ENCODE peak calls at places on chromosomes 1 and 21, in eight cellular contexts. One of them, this sample, is unnamed.

GRCh38 chr21:42258150-42258884 is 39.4 kb downstream of the ABCG1 start:
- DNase-seq in pancreas: peak; percentile 53
- DNase-seq in spleen: peak; percentile 93
- DNase-seq in lower lobe of right lung: peak; percentile 84
- DNase-seq in A549: peak; percentile 38
- DNase-seq in thoracic aorta: no peak
- DNase-seq in adrenal gland: peak; percentile 66
- DNase-seq in astrocyte: no peak
- DNase-seq in this sample: no peak

GRCh38 chr1:85224734-85225623 is 24.2 kb upstream of the SYDE2 start:
- DNase-seq in pancreas: peak; percentile 87
- DNase-seq in spleen: no peak
- DNase-seq in lower lobe of right lung: peak; percentile 61
- DNase-seq in A549: no peak
- DNase-seq in thoracic aorta: no peak
- DNase-seq in adrenal gland: no peak
- DNase-seq in astrocyte: no peak
- DNase-seq in this sample: no peak

GRCh38 chr1:154182342-154183044 is 9.4 kb downstream of the TPM3 start:
- DNase-seq in pancreas: peak; percentile 54
- DNase-seq in spleen: peak; percentile 96
- DNase-seq in lower lobe of right lung: peak; percentile 92
- DNase-seq in A549: peak; percentile 78
- DNase-seq in thoracic aorta: peak; percentile 36
- DNase-seq in adrenal gland: peak; percentile 87
- DNase-seq in astrocyte: peak; percentile 81
- DNase-seq in this sample: no peak

GRCh38 chr1:68328485-68328884 is 96.2 kb upstream of the WLS start:
- DNase-seq in pancreas: no peak
- DNase-seq in spleen: no peak
- DNase-seq in lower lobe of right lung: no peak
- DNase-seq in A549: no peak
- DNase-seq in thoracic aorta: no peak
- DNase-seq in adrenal gland: no peak
- DNase-seq in astrocyte: peak; percentile 53
- DNase-seq in this sample: no peak

GRCh38 chr1:61050541-61051454 is 31.6 kb upstream of the NFIA start:
- DNase-seq in pancreas: peak; percentile 49
- DNase-seq in spleen: peak; percentile 86
- DNase-seq in lower lobe of right lung: peak; percentile 69
- DNase-seq in A549: no peak
- DNase-seq in thoracic aorta: no peak
- DNase-seq in adrenal gland: peak; percentile 57
- DNase-seq in astrocyte: no peak
- DNase-seq in this sample: no peak

GRCh38 chr1:59138402-59138801 is 158.5 kb upstream of the FGGY start:
- DNase-seq in pancreas: no peak
- DNase-seq in spleen: no peak
- DNase-seq in lower lobe of right lung: no peak
- DNase-seq in A549: no peak
- DNase-seq in thoracic aorta: no peak
- DNase-seq in adrenal gland: no peak
- DNase-seq in astrocyte: no peak
- DNase-seq in this sample: no peak

GRCh38 chr1:68490046-68490651 is 6.7 kb downstream of the DEPDC1 start:
- DNase-seq in pancreas: no peak
- DNase-seq in spleen: no peak
- DNase-seq in lower lobe of right lung: no peak
- DNase-seq in A549: no peak
- DNase-seq in thoracic aorta: no peak
- DNase-seq in adrenal gland: no peak
- DNase-seq in astrocyte: no peak
- DNase-seq in this sample: no peak

GRCh38 chr21:42565206-42565810 is 51.7 kb downstream of the SLC37A1 start:
- DNase-seq in pancreas: no peak
- DNase-seq in spleen: peak; percentile 60
- DNase-seq in lower lobe of right lung: peak; percentile 41
- DNase-seq in A549: no peak
- DNase-seq in thoracic aorta: no peak
- DNase-seq in adrenal gland: no peak
- DNase-seq in astrocyte: no peak
- DNase-seq in this sample: no peak

GRCh38 chr1:22712502-22713271 is 2.0 kb downstream of the EPHB2 start:
- DNase-seq in pancreas: no peak
- DNase-seq in spleen: no peak
- DNase-seq in lower lobe of right lung: no peak
- DNase-seq in A549: no peak
- DNase-seq in thoracic aorta: no peak
- DNase-seq in adrenal gland: no peak
- DNase-seq in astrocyte: peak; percentile 34
- DNase-seq in this sample: no peak

GRCh38 chr1:54297596-54298283 is 97.8 kb downstream of the MRPL37 start:
- DNase-seq in pancreas: no peak
- DNase-seq in spleen: no peak
- DNase-seq in lower lobe of right lung: no peak
- DNase-seq in A549: no peak
- DNase-seq in thoracic aorta: no peak
- DNase-seq in adrenal gland: no peak
- DNase-seq in astrocyte: no peak
- DNase-seq in this sample: no peak

GRCh38 chr1:161175771-161176453 is 1.4 kb downstream of the B4GALT3 start:
- DNase-seq in pancreas: no peak
- DNase-seq in spleen: peak; percentile 76
- DNase-seq in lower lobe of right lung: no peak
- DNase-seq in A549: no peak
- DNase-seq in thoracic aorta: no peak
- DNase-seq in adrenal gland: no peak
- DNase-seq in astrocyte: no peak
- DNase-seq in this sample: no peak

GRCh38 chr1:7121622-7121988 is 336.4 kb downstream of the CAMTA1 start:
- DNase-seq in pancreas: peak; percentile 63
- DNase-seq in spleen: no peak
- DNase-seq in lower lobe of right lung: no peak
- DNase-seq in A549: no peak
- DNase-seq in thoracic aorta: peak; percentile 13
- DNase-seq in adrenal gland: peak; percentile 46
- DNase-seq in astrocyte: no peak
- DNase-seq in this sample: no peak

GRCh38 chr21:42663860-42664535 is 10.6 kb downstream of the PDE9A start:
- DNase-seq in pancreas: no peak
- DNase-seq in spleen: no peak
- DNase-seq in lower lobe of right lung: no peak
- DNase-seq in A549: no peak
- DNase-seq in thoracic aorta: no peak
- DNase-seq in adrenal gland: peak; percentile 43
- DNase-seq in astrocyte: no peak
- DNase-seq in this sample: no peak

GRCh38 chr1:222106369-222106768 is 364.5 kb upstream of the DUSP10 start:
- DNase-seq in pancreas: no peak
- DNase-seq in spleen: no peak
- DNase-seq in lower lobe of right lung: no peak
- DNase-seq in A549: no peak
- DNase-seq in thoracic aorta: no peak
- DNase-seq in adrenal gland: no peak
- DNase-seq in astrocyte: no peak
- DNase-seq in this sample: no peak

GRCh38 chr1:156508205-156508954 is 7.8 kb upstream of the MEF2D start:
- DNase-seq in pancreas: no peak
- DNase-seq in spleen: no peak
- DNase-seq in lower lobe of right lung: peak; percentile 85
- DNase-seq in A549: no peak
- DNase-seq in thoracic aorta: peak; percentile 59
- DNase-seq in adrenal gland: peak; percentile 54
- DNase-seq in astrocyte: peak; percentile 66
- DNase-seq in this sample: no peak

GRCh38 chr21:36849461-36849860 is 117.0 kb downstream of the HLCS start:
- DNase-seq in pancreas: no peak
- DNase-seq in spleen: no peak
- DNase-seq in lower lobe of right lung: no peak
- DNase-seq in A549: no peak
- DNase-seq in thoracic aorta: no peak
- DNase-seq in adrenal gland: no peak
- DNase-seq in astrocyte: no peak
- DNase-seq in this sample: no peak

GRCh38 chr1:203537806-203538464 is 44.0 kb downstream of the OPTC start:
- DNase-seq in pancreas: peak; percentile 74
- DNase-seq in spleen: no peak
- DNase-seq in lower lobe of right lung: peak; percentile 64
- DNase-seq in A549: peak; percentile 61
- DNase-seq in thoracic aorta: no peak
- DNase-seq in adrenal gland: no peak
- DNase-seq in astrocyte: peak; percentile 67
- DNase-seq in this sample: no peak

DNA sequence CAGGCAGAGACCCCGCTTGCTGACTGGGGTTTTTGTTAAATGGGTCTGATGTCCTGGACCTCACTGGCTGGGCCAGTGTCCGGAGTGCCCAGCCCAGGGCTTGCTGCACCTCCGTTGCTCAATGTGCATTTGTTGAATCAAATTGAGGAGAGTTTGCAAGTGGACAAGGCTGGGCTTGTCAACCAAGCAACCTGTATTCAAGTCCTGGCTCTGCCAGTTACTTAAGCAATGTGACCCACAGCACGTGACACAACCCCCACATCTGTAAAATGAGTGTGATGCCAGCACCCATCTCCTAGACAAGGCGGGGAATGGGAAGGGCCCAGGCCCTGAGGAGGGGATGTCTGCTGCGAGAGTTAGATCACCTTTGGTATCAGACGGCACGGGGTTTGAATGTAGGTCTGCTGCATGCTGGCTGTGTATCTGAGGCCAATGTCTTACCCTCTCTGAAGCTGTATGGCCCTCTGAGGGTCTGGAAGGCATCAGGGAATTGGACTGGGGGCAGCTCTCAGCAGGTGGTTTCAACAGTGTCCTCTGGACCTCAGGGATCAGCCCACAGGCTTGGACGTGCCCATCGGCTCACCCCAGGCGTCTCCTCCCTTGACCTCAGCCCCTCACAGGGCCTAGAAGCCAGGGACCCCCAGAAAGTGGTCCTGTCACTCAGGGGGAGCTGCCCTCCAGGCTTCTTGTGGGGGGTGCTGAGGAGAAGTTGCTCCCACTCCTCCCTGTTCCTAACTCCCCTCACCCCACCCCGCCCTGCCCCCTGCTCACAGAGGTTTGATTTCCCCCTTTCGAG is 51.0 kb upstream of the RUNX3 start:
- DNase-seq in pancreas: no peak
- DNase-seq in spleen: peak; percentile 68
- DNase-seq in lower lobe of right lung: no peak
- DNase-seq in A549: no peak
- DNase-seq in thoracic aorta: no peak
- DNase-seq in adrenal gland: no peak
- DNase-seq in astrocyte: no peak
- DNase-seq in this sample: no peak
- H3K27ac ChIP-seq in pancreas: no peak overlapping the region
- H3K27ac ChIP-seq in spleen: no peak overlapping the region
- H3K27ac ChIP-seq in lower lobe of right lung: no peak overlapping the region
- H3K27ac ChIP-seq in A549: no peak overlapping the region
- H3K27ac ChIP-seq in thoracic aorta: no peak overlapping the region
- H3K27ac ChIP-seq in adrenal gland: no peak overlapping the region
- H3K27ac ChIP-seq in astrocyte: no peak overlapping the region
- H3K27ac ChIP-seq in this sample: no peak overlapping the region

GRCh38 chr1:11738783-11739182 is 2.8 kb downstream of the AGTRAP start:
- DNase-seq in pancreas: no peak
- DNase-seq in spleen: peak; percentile 73
- DNase-seq in lower lobe of right lung: no peak
- DNase-seq in A549: no peak
- DNase-seq in thoracic aorta: no peak
- DNase-seq in adrenal gland: no peak
- DNase-seq in astrocyte: no peak
- DNase-seq in this sample: no peak

GRCh38 chr1:11741482-11741881 is 5.5 kb downstream of the AGTRAP start:
- DNase-seq in pancreas: no peak
- DNase-seq in spleen: no peak
- DNase-seq in lower lobe of right lung: no peak
- DNase-seq in A549: no peak
- DNase-seq in thoracic aorta: no peak
- DNase-seq in adrenal gland: no peak
- DNase-seq in astrocyte: no peak
- DNase-seq in this sample: no peak

GRCh38 chr1:11744287-11744686 is 8.4 kb downstream of the AGTRAP start:
- DNase-seq in pancreas: no peak
- DNase-seq in spleen: no peak
- DNase-seq in lower lobe of right lung: no peak
- DNase-seq in A549: no peak
- DNase-seq in thoracic aorta: no peak
- DNase-seq in adrenal gland: no peak
- DNase-seq in astrocyte: no peak
- DNase-seq in this sample: no peak

GRCh38 chr1:11740258-11741192 is 4.6 kb downstream of the AGTRAP start:
- DNase-seq in pancreas: no peak
- DNase-seq in spleen: peak; percentile 73
- DNase-seq in lower lobe of right lung: no peak
- DNase-seq in A549: no peak
- DNase-seq in thoracic aorta: no peak
- DNase-seq in adrenal gland: no peak
- DNase-seq in astrocyte: no peak
- DNase-seq in this sample: no peak

GRCh38 chr1:11741919-11742598 is 6.1 kb downstream of the AGTRAP start:
- DNase-seq in pancreas: no peak
- DNase-seq in spleen: peak; percentile 50
- DNase-seq in lower lobe of right lung: no peak
- DNase-seq in A549: no peak
- DNase-seq in thoracic aorta: no peak
- DNase-seq in adrenal gland: no peak
- DNase-seq in astrocyte: no peak
- DNase-seq in this sample: no peak
- TF ChIP-seq CTCF in pancreas: no peak
- TF ChIP-seq CTCF in spleen: no peak
- TF ChIP-seq CTCF in lower lobe of right lung: no peak
- TF ChIP-seq CTCF in A549: no peak
- TF ChIP-seq CTCF in thoracic aorta: no peak
- TF ChIP-seq CTCF in adrenal gland: no peak
- TF ChIP-seq CTCF in astrocyte: no peak
- TF ChIP-seq CTCF in this sample: no peak

DNA sequence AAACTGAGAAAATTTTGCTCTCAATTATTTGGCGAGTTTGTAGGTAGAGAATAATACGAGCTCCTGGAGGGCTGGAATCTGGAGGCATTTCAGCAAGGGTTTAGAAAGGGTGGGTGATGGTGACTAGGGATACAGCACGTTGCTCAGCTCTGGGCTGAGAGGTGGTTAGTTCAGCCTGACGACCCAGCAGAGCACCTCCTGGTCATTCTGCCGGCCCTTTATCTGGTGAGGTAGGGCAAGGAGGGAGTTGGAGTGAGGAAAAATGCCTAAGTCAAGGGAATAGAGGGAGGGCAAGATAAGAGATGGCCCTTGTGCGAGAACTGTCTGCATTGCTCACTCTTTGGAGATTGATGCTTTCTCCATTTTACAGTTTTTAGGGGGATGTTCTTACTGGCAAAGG is 19.1 kb downstream of the GALNT2 start:
- DNase-seq in pancreas: no peak
- DNase-seq in spleen: no peak
- DNase-seq in lower lobe of right lung: no peak
- DNase-seq in A549: no peak
- DNase-seq in thoracic aorta: no peak
- DNase-seq in adrenal gland: no peak
- DNase-seq in astrocyte: peak; percentile 41
- DNase-seq in this sample: no peak
- H3K4me3 ChIP-seq in pancreas: no peak overlapping the region
- H3K4me3 ChIP-seq in spleen: no peak overlapping the region
- H3K4me3 ChIP-seq in lower lobe of right lung: no peak overlapping the region
- H3K4me3 ChIP-seq in A549: no peak overlapping the region
- H3K4me3 ChIP-seq in thoracic aorta: no peak overlapping the region
- H3K4me3 ChIP-seq in adrenal gland: no peak overlapping the region
- H3K4me3 ChIP-seq in astrocyte: no peak overlapping the region
- H3K4me3 ChIP-seq in this sample: no peak overlapping the region

GRCh38 chr1:97365026-97365425 is 555.8 kb downstream of the DPYD start:
- DNase-seq in pancreas: no peak
- DNase-seq in spleen: no peak
- DNase-seq in lower lobe of right lung: no peak
- DNase-seq in A549: no peak
- DNase-seq in thoracic aorta: no peak
- DNase-seq in adrenal gland: no peak
- DNase-seq in astrocyte: peak; percentile 41
- DNase-seq in this sample: no peak
- H3K27ac ChIP-seq in pancreas: no peak overlapping the region
- H3K27ac ChIP-seq in spleen: no peak overlapping the region
- H3K27ac ChIP-seq in lower lobe of right lung: no peak overlapping the region
- H3K27ac ChIP-seq in A549: no peak overlapping the region
- H3K27ac ChIP-seq in thoracic aorta: no peak overlapping the region
- H3K27ac ChIP-seq in adrenal gland: no peak overlapping the region
- H3K27ac ChIP-seq in astrocyte: no peak overlapping the region
- H3K27ac ChIP-seq in this sample: no peak overlapping the region

This sample was measured in vagina.